ENCODE peak calls at places on chromosomes 1 and 21, in eight cellular contexts. A is epithelial cell of esophagus; Y is left ventricle myocardium inferior; Z is AG04450; U is neural crest cell; V is MM.1S; N is RWPE1; O is CD4-positive, alpha-beta T cell. H is an unnamed sample.

GRCh38 chr1:77282187-77282865 is 507 bp downstream of the AK5 start:
- DNase-seq in A (no peak), Y (no peak), Z (no peak), U (peak; percentile 42), V (peak; percentile 22), N (peak; percentile 33), O (peak; percentile 33), H (no peak)

GRCh38 chr1:43619996-43620920 is 29.7 kb upstream of the KDM4A start:
- DNase-seq in A (no peak), Y (no peak), Z (no peak), U (no peak), V (no peak), N (no peak), O (no peak), H (no peak)

GRCh38 chr1:56645663-56646330 is 683 bp downstream of the PRKAA2 start:
- DNase-seq in A (peak; percentile 13), Y (no peak), Z (no peak), U (no peak), V (no peak), N (peak; percentile 15), O (no peak), H (no peak)

GRCh38 chr21:39849014-39849655 is 18.1 kb upstream of the PCP4 start:
- DNase-seq in A (no peak), Y (no peak), Z (no peak), U (no peak), V (no peak), N (no peak), O (no peak), H (no peak)

GRCh38 chr1:55012661-55013060 is 13.9 kb downstream of the BSND start:
- DNase-seq in A (no peak), Y (no peak), Z (no peak), U (no peak), V (no peak), N (no peak), O (no peak), H (no peak)

GRCh38 chr1:155513300-155513926 is 49.2 kb downstream of the ASH1L start:
- DNase-seq in A (peak; percentile 20), Y (no peak), Z (no peak), U (no peak), V (no peak), N (no peak), O (no peak), H (no peak)

GRCh38 chr1:145720878-145721671 is 1.8 kb downstream of the CD160 start:
- DNase-seq in A (peak; percentile 57), Y (peak; percentile 69), Z (peak; percentile 29), U (peak; percentile 70), V (peak; percentile 70), N (peak; percentile 59), O (peak; percentile 62), H (peak; percentile 71)

GRCh38 chr1:17122449-17123194 is 3.4 kb upstream of the PADI2 start:
- DNase-seq in A (no peak), Y (no peak), Z (peak; percentile 42), U (no peak), V (no peak), N (no peak), O (no peak), H (no peak)

GRCh38 chr1:111593403-111594127 is 26.0 kb upstream of the RAP1A start:
- DNase-seq in A (no peak), Y (no peak), Z (no peak), U (no peak), V (no peak), N (peak; percentile 26), O (no peak), H (no peak)

GRCh38 chr1:150061632-150062101 is 5.9 kb upstream of the VPS45 start:
- DNase-seq in A (peak; percentile 79), Y (no peak), Z (peak; percentile 82), U (no peak), V (no peak), N (peak; percentile 20), O (no peak), H (no peak)

GRCh38 chr1:8047686-8048522 is 21.8 kb upstream of the ERRFI1 start:
- DNase-seq in A (peak; percentile 89), Y (peak; percentile 36), Z (no peak), U (no peak), V (no peak), N (peak; percentile 80), O (no peak), H (no peak)

GRCh38 chr1:62417351-62417999 is 19.4 kb upstream of the USP1 start:
- DNase-seq in A (no peak), Y (no peak), Z (no peak), U (no peak), V (no peak), N (no peak), O (no peak), H (no peak)

GRCh38 chr1:157359309-157360020 is 192.8 kb downstream of the FCRL5 start:
- DNase-seq in A (peak; percentile 48), Y (no peak), Z (no peak), U (no peak), V (peak; percentile 82), N (no peak), O (no peak), H (no peak)

GRCh38 chr1:93374334-93375106 is 28.8 kb downstream of the DR1 start:
- DNase-seq in A (no peak), Y (peak; percentile 16), Z (no peak), U (no peak), V (no peak), N (no peak), O (no peak), H (no peak)

GRCh38 chr1:85453640-85454194 is 11.2 kb downstream of the DDAH1 start:
- DNase-seq in A (no peak), Y (no peak), Z (no peak), U (no peak), V (no peak), N (no peak), O (no peak), H (no peak)

GRCh38 chr1:44820945-44821715 is 12.8 kb downstream of the BTBD19 start:
- DNase-seq in A (no peak), Y (no peak), Z (no peak), U (no peak), V (no peak), N (no peak), O (no peak), H (no peak)

GRCh38 chr1:182762536-182762935 is 27.0 kb upstream of the NPL start:
- DNase-seq in A (no peak), Y (no peak), Z (no peak), U (no peak), V (no peak), N (no peak), O (no peak), H (no peak)

GRCh38 chr1:214438530-214438929 is 112.9 kb downstream of the PTPN14 start:
- DNase-seq in A (no peak), Y (no peak), Z (no peak), U (no peak), V (no peak), N (no peak), O (no peak), H (no peak)

GRCh38 chr1:177286396-177286795 is 115.6 kb downstream of the BRINP2 start:
- DNase-seq in A (no peak), Y (no peak), Z (peak; percentile 8), U (no peak), V (no peak), N (no peak), O (no peak), H (no peak)

GRCh38 chr1:47780469-47780995 is 216.7 kb downstream of the TRABD2B start:
- DNase-seq in A (no peak), Y (no peak), Z (no peak), U (no peak), V (no peak), N (no peak), O (no peak), H (no peak)
- TF ChIP-seq CTCF in A (no peak), Y (no peak), Z (no peak), U (no peak), V (no peak), N (no peak), O (no peak), H (no peak)

GRCh38 chr1:220884981-220885918 is 6.0 kb downstream of the HLX start:
- DNase-seq in A (no peak), Y (no peak), Z (no peak), U (no peak), V (no peak), N (no peak), O (no peak), H (no peak)

GRCh38 chr1:220886470-220887201 is 7.4 kb downstream of the HLX start:
- DNase-seq in A (no peak), Y (no peak), Z (no peak), U (no peak), V (no peak), N (no peak), O (no peak), H (no peak)

GRCh38 chr1:220881918-220882891 is 3.0 kb downstream of the HLX start:
- DNase-seq in A (no peak), Y (no peak), Z (no peak), U (no peak), V (no peak), N (no peak), O (no peak), H (no peak)

GRCh38 chr1:220885971-220886370 is 6.7 kb downstream of the HLX start:
- DNase-seq in A (no peak), Y (no peak), Z (no peak), U (no peak), V (no peak), N (no peak), O (no peak), H (no peak)

DNA sequence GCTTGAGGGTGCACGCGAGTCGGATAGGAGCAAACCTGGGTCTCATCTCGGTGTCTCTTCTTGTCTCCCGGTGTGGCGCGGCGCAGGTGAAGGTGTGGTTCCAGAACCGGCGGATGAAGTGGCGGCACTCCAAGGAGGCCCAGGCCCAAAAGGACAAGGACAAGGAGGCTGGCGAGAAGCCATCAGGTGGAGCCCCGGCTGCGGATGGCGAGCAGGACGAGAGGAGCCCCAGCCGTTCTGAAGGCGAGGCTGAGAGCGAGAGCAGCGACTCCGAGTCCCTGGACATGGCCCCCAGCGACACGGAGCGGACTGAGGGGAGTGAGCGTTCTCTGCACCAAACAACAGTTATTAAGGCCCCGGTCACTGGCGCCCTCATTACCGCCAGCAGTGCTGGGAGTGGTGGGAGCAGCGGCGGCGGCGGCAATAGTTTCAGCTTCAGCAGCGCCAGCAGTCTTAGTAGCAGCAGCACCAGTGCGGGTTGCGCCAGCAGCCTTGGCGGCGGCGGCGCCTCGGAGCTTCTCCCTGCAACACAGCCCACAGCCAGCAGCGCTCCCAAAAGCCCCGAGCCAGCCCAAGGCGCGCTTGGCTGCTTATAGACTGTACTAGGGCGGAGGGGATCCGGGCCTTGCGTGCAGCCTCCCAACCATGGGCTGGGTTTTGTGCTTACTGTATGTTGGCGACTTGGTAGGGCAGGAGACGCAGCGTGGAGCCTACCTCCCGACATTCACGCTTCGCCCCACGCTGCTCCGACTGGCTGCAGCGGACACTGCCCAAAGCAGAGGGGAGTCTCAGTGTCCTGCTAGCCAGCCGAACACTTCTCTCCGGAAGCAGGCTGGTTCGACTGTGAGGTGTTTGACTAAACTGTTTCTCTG is 5.1 kb downstream of the HLX start:
- DNase-seq in A (peak; percentile 34), Y (no peak), Z (no peak), U (peak; percentile 50), V (no peak), N (no peak), O (no peak), H (no peak)
- TF ChIP-seq CTCF in A (no peak), Y (no peak), Z (no peak), U (peak; percentile 31), V (no peak), N (no peak), O (no peak), H (no peak)

GRCh38 chr1:36542962-36543515 is 60.3 kb upstream of the CSF3R start:
- DNase-seq in A (no peak), Y (no peak), Z (no peak), U (no peak), V (no peak), N (no peak), O (no peak), H (no peak)
- TF ChIP-seq CTCF in A (no peak), Y (no peak), Z (peak; percentile 14), U (peak; percentile 24), V (peak; percentile 25), N (no peak), O (no peak), H (no peak)

GRCh38 chr1:3069491-3070303 is 694 bp downstream of the PRDM16 start:
- DNase-seq in A (peak; percentile 36), Y (peak; percentile 36), Z (no peak), U (peak; percentile 65), V (no peak), N (peak; percentile 23), O (no peak), H (no peak)
- TF ChIP-seq CTCF in A (peak; percentile 11), Y (peak; percentile 47), Z (peak; percentile 41), U (peak; percentile 52), V (no peak), N (peak; percentile 21), O (no peak), H (peak; percentile 50)